ENCODE peak calls at places on chromosomes 4 and X, in five cellular contexts. One of them, this sample, is unnamed.

GRCh38 chrX:13015536-13016236 is 28.7 kb downstream of the FAM9C start:
- DNase-seq in effector CD4-positive, alpha-beta T cell: no peak
- DNase-seq in Karpas-422: no peak
- DNase-seq in naive B cell: no peak
- DNase-seq in NCI-H1092: no peak
- DNase-seq in this sample: no peak

GRCh38 chrX:32614707-32615106 is 596.6 kb downstream of the DMD start:
- DNase-seq in effector CD4-positive, alpha-beta T cell: no peak
- DNase-seq in Karpas-422: no peak
- DNase-seq in naive B cell: no peak
- DNase-seq in NCI-H1092: no peak
- DNase-seq in this sample: no peak

GRCh38 chr4:19999775-20000414 is 251.8 kb upstream of the SLIT2 start:
- DNase-seq in effector CD4-positive, alpha-beta T cell: no peak
- DNase-seq in NCI-H1092: no peak
- DNase-seq in Karpas-422: no peak
- DNase-seq in naive B cell: no peak
- DNase-seq in this sample: no peak

GRCh38 chr4:130210871-130211270 is 1114.9 kb downstream of the C4orf33 start:
- DNase-seq in Karpas-422: no peak
- DNase-seq in effector CD4-positive, alpha-beta T cell: no peak
- DNase-seq in naive B cell: no peak
- DNase-seq in NCI-H1092: no peak
- DNase-seq in this sample: no peak

GRCh38 chr4:149951501-149951900 is 126.7 kb upstream of the DCLK2 start:
- DNase-seq in NCI-H1092: no peak
- DNase-seq in naive B cell: no peak
- DNase-seq in Karpas-422: no peak
- DNase-seq in effector CD4-positive, alpha-beta T cell: no peak
- DNase-seq in this sample: no peak

GRCh38 chr4:5712517-5712916 is 1.5 kb downstream of the EVC start:
- DNase-seq in effector CD4-positive, alpha-beta T cell: no peak
- DNase-seq in NCI-H1092: no peak
- DNase-seq in Karpas-422: no peak
- DNase-seq in naive B cell: no peak
- DNase-seq in this sample: peak

GRCh38 chrX:118240359-118240758 is 105.5 kb upstream of the WDR44 start:
- DNase-seq in Karpas-422: no peak
- DNase-seq in naive B cell: no peak
- DNase-seq in NCI-H1092: no peak
- DNase-seq in effector CD4-positive, alpha-beta T cell: no peak
- DNase-seq in this sample: no peak

GRCh38 chr4:87657525-87657924 is 7.4 kb downstream of the DMP1 start:
- DNase-seq in Karpas-422: no peak
- DNase-seq in naive B cell: no peak
- DNase-seq in effector CD4-positive, alpha-beta T cell: no peak
- DNase-seq in NCI-H1092: no peak
- DNase-seq in this sample: peak

GRCh38 chrX:345020-345925 is 26.7 kb upstream of the GTPBP6 start:
- DNase-seq in naive B cell: no peak
- DNase-seq in effector CD4-positive, alpha-beta T cell: no peak
- DNase-seq in NCI-H1092: no peak
- DNase-seq in Karpas-422: no peak
- DNase-seq in this sample: no peak

GRCh38 chrX:111645607-111646006 is 35.4 kb upstream of the ALG13 start:
- DNase-seq in Karpas-422: no peak
- DNase-seq in naive B cell: no peak
- DNase-seq in NCI-H1092: no peak
- DNase-seq in effector CD4-positive, alpha-beta T cell: no peak
- DNase-seq in this sample: no peak

GRCh38 chrX:136250191-136251041 is 784 bp downstream of the MAP7D3 start:
- DNase-seq in effector CD4-positive, alpha-beta T cell: no peak
- DNase-seq in naive B cell: no peak
- DNase-seq in Karpas-422: peak
- DNase-seq in NCI-H1092: no peak
- DNase-seq in this sample: no peak

GRCh38 chr4:88528861-88529260 is 5.3 kb upstream of the PYURF start:
- DNase-seq in Karpas-422: no peak
- DNase-seq in naive B cell: no peak
- DNase-seq in NCI-H1092: no peak
- DNase-seq in effector CD4-positive, alpha-beta T cell: no peak
- DNase-seq in this sample: no peak

GRCh38 chrX:138711399-138712347 is at the start of gene FGF13:
- DNase-seq in Karpas-422: peak
- DNase-seq in naive B cell: no peak
- DNase-seq in effector CD4-positive, alpha-beta T cell: no peak
- DNase-seq in NCI-H1092: peak
- DNase-seq in this sample: peak

GRCh38 chr4:104905546-104905945 is 241.1 kb upstream of the TET2 start:
- DNase-seq in naive B cell: no peak
- DNase-seq in Karpas-422: no peak
- DNase-seq in effector CD4-positive, alpha-beta T cell: no peak
- DNase-seq in NCI-H1092: no peak
- DNase-seq in this sample: no peak

GRCh38 chrX:131693359-131693758 is 149.5 kb downstream of the OR13H1 start:
- DNase-seq in naive B cell: no peak
- DNase-seq in Karpas-422: no peak
- DNase-seq in effector CD4-positive, alpha-beta T cell: no peak
- DNase-seq in NCI-H1092: no peak
- DNase-seq in this sample: no peak

GRCh38 chr4:133147922-133148689 is 988 bp upstream of the PCDH10 start:
- DNase-seq in Karpas-422: no peak
- DNase-seq in naive B cell: no peak
- DNase-seq in effector CD4-positive, alpha-beta T cell: no peak
- DNase-seq in NCI-H1092: no peak
- DNase-seq in this sample: peak

GRCh38 chrX:9494806-9495205 is 29.9 kb downstream of the TBL1X start:
- DNase-seq in Karpas-422: no peak
- DNase-seq in NCI-H1092: no peak
- DNase-seq in effector CD4-positive, alpha-beta T cell: no peak
- DNase-seq in naive B cell: no peak
- DNase-seq in this sample: no peak

GRCh38 chrX:23944234-23944633 is 36.4 kb downstream of the CXorf58 start:
- DNase-seq in Karpas-422: no peak
- DNase-seq in effector CD4-positive, alpha-beta T cell: no peak
- DNase-seq in NCI-H1092: no peak
- DNase-seq in naive B cell: no peak
- DNase-seq in this sample: no peak

GRCh38 chrX:130654409-130654970 is 248.5 kb downstream of the ENOX2 start:
- DNase-seq in effector CD4-positive, alpha-beta T cell: no peak
- DNase-seq in Karpas-422: no peak
- DNase-seq in naive B cell: no peak
- DNase-seq in NCI-H1092: no peak
- DNase-seq in this sample: no peak

GRCh38 chr4:137180349-137180748 is 351.9 kb downstream of the PCDH18 start:
- DNase-seq in effector CD4-positive, alpha-beta T cell: no peak
- DNase-seq in naive B cell: no peak
- DNase-seq in NCI-H1092: no peak
- DNase-seq in Karpas-422: no peak
- DNase-seq in this sample: peak

GRCh38 chr4:17514865-17515264 is at the start of gene CLRN2:
- DNase-seq in NCI-H1092: no peak
- DNase-seq in naive B cell: no peak
- DNase-seq in Karpas-422: no peak
- DNase-seq in effector CD4-positive, alpha-beta T cell: no peak
- DNase-seq in this sample: no peak

GRCh38 chr4:65311120-65311519 is 359.2 kb downstream of the EPHA5 start:
- DNase-seq in Karpas-422: no peak
- DNase-seq in effector CD4-positive, alpha-beta T cell: no peak
- DNase-seq in naive B cell: no peak
- DNase-seq in NCI-H1092: no peak
- DNase-seq in this sample: no peak

GRCh38 chr4:81747242-81747930 is 275.7 kb upstream of the RASGEF1B start:
- DNase-seq in effector CD4-positive, alpha-beta T cell: no peak
- DNase-seq in Karpas-422: no peak
- DNase-seq in NCI-H1092: no peak
- DNase-seq in naive B cell: peak
- DNase-seq in this sample: peak

GRCh38 chr4:122847931-122848330 is 21.3 kb downstream of the FGF2 start:
- DNase-seq in naive B cell: no peak
- DNase-seq in NCI-H1092: no peak
- DNase-seq in effector CD4-positive, alpha-beta T cell: no peak
- DNase-seq in Karpas-422: no peak
- DNase-seq in this sample: no peak

This sample was measured in Daoy.